ENCODE peak calls at places on chromosomes 11 and 22, in five cellular contexts. L is substantia nigra, Q is caudate nucleus, E is PC-3, A is heart right ventricle. N is an unnamed sample.

GRCh38 chr11:8267831-8268529 is 4.3 kb upstream of the LMO1 start:
- DNase-seq in L (no peak), E (no peak), Q (no peak), A (no peak), N (no peak)

GRCh38 chr11:79249341-79249993 is 191.4 kb downstream of the TENM4 start:
- DNase-seq in L (no peak), Q (no peak), E (peak), A (no peak), N (no peak)

GRCh38 chr22:20102203-20102780 is 13.6 kb upstream of the RANBP1 start:
- DNase-seq in L (no peak), Q (no peak), A (no peak), E (no peak), N (no peak)

GRCh38 chr11:41201156-41201555 is 258.3 kb downstream of the LRRC4C start:
- DNase-seq in Q (peak), E (peak), L (peak), A (no peak), N (peak)

GRCh38 chr11:43790444-43790794 is 90.2 kb upstream of the ALKBH3 start:
- DNase-seq in E (peak), L (no peak), Q (no peak), A (no peak), N (no peak)

GRCh38 chr11:14577835-14578529 is 57.8 kb upstream of the PSMA1 start:
- DNase-seq in L (no peak), Q (no peak), E (no peak), A (no peak), N (no peak)

GRCh38 chr22:28780296-28780695 is 7.8 kb downstream of the CCDC117 start:
- DNase-seq in L (no peak), A (no peak), E (no peak), Q (no peak), N (no peak)

GRCh38 chr11:2441171-2441570 is 3.1 kb downstream of the TRPM5 start:
- DNase-seq in A (peak), E (no peak), L (no peak), Q (no peak), N (no peak)

GRCh38 chr11:101133190-101133589 is 3.6 kb upstream of the PGR start:
- DNase-seq in E (peak), Q (no peak), L (no peak), A (no peak), N (no peak)

GRCh38 chr11:37830532-37830931 is 1232.5 kb upstream of the RAG2 start:
- DNase-seq in L (no peak), E (no peak), Q (no peak), A (no peak), N (no peak)

GRCh38 chr11:2305140-2305861 is 3.5 kb downstream of the TSPAN32 start:
- DNase-seq in A (peak), Q (peak), L (peak), E (peak), N (peak)

GRCh38 chr11:94747136-94748110 is 20.7 kb upstream of the AMOTL1 start:
- DNase-seq in E (peak), L (no peak), Q (no peak), A (no peak), N (no peak)

GRCh38 chr22:43320943-43321900 is 21.9 kb downstream of the SCUBE1 start:
- DNase-seq in Q (no peak), L (no peak), E (no peak), A (no peak), N (no peak)

GRCh38 chr11:69697861-69698260 is 6.0 kb downstream of the FGF19 start:
- DNase-seq in A (no peak), L (no peak), E (no peak), Q (no peak), N (no peak)

GRCh38 chr11:69115586-69116560 is 39.9 kb upstream of the SMIM38 start:
- DNase-seq in A (peak), E (peak), Q (no peak), L (no peak), N (no peak)

GRCh38 chr11:66438504-66439466 is at the start of gene MRPL11:
- DNase-seq in A (peak), L (peak), E (peak), Q (peak), N (peak)

GRCh38 chr22:35972559-35972958 is 56.1 kb downstream of the RBFOX2 start:
- DNase-seq in E (peak), A (no peak), L (no peak), Q (no peak), N (no peak)

GRCh38 chr11:112285918-112286317 is 25.3 kb upstream of the PLET1 start:
- DNase-seq in E (no peak), Q (no peak), A (no peak), L (no peak), N (no peak)

GRCh38 chr11:100684101-100685065 is 2.7 kb upstream of the ARHGAP42 start:
- DNase-seq in L (no peak), E (peak), A (no peak), Q (no peak), N (no peak)

GRCh38 chr11:73496134-73496533 is 101.8 kb downstream of the FAM168A start:
- DNase-seq in Q (no peak), A (no peak), E (no peak), L (no peak), N (no peak)
- H3K27ac ChIP-seq in Q (no peak), A (no peak), E (no peak), L (no peak), N (no peak)

GRCh38 chr22:22478450-22478849 is 30.1 kb downstream of the ZNF280B start:
- DNase-seq in Q (no peak), L (no peak), A (no peak), E (no peak), N (no peak)

GRCh38 chr22:22480940-22481339 is 27.6 kb downstream of the ZNF280B start:
- DNase-seq in E (no peak), Q (no peak), A (no peak), L (no peak), N (no peak)

GRCh38 chr22:22474733-22475132 is 33.8 kb downstream of the ZNF280B start:
- DNase-seq in A (no peak), L (no peak), Q (no peak), E (no peak), N (no peak)

GRCh38 chr22:22479999-22480532 is 28.5 kb downstream of the ZNF280B start:
- DNase-seq in L (no peak), Q (no peak), E (no peak), A (no peak), N (no peak)

DNA sequence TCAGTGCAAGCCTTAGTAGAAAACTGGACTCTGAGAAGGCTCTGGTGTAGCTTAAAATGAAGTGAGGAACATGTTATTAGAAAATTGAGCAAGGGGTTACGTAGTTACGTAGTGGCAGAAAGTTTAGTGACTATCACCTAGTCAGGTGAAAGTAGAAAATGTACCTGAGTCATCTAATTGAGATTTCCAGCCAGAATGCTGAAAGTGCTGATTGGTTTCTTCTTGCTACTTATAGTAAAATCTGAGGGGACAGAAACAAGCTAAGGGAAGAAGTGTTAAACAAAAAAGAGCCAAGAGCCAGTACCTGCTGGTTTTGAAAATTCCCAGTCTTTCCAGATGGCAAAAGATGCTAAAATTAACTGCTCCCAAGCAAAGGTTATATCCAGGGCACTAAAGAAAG is 29.4 kb downstream of the ZNF280B start:
- DNase-seq in L (no peak), Q (no peak), A (no peak), E (no peak), N (no peak)
- H3K27ac ChIP-seq in L (no peak), Q (no peak), A (no peak), E (no peak), N (no peak)

GRCh38 chr22:50242406-50242949 is 2.3 kb downstream of the TUBGCP6 start:
- DNase-seq in L (no peak), E (peak), A (no peak), Q (no peak), N (no peak)
- H3K27ac ChIP-seq in L (no peak), E (no peak), A (no peak), Q (no peak), N (no peak)

DNA sequence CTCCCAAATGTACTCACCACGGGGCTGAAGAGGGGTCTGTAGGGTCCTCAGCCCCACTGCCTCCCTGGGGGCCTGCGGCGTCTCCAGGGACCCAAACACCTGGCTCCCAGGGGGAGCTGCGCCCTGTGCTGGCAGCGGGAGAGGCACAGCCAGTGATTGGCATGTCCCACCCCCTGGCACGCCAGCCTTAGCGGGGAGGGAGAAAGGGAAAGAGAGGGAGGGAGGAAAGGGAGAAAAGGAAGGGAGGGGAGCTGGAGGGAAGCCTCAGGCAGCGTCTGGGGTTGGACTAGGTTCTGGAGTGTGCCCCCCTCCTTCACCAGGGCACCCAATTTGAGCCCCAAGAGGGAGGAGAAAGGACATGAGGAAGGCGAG is at the start of gene CHRM1:
- DNase-seq in L (no peak), Q (no peak), A (no peak), E (peak), N (no peak)
- H3K27ac ChIP-seq in L (no peak), Q (peak), A (no peak), E (no peak), N (peak)

GRCh38 chr11:11807811-11808210 is 34.0 kb upstream of the USP47 start:
- DNase-seq in E (no peak), Q (no peak), L (no peak), A (no peak), N (no peak)
- H3K27ac ChIP-seq in E (no peak), Q (peak), L (peak), A (peak), N (peak)

DNA sequence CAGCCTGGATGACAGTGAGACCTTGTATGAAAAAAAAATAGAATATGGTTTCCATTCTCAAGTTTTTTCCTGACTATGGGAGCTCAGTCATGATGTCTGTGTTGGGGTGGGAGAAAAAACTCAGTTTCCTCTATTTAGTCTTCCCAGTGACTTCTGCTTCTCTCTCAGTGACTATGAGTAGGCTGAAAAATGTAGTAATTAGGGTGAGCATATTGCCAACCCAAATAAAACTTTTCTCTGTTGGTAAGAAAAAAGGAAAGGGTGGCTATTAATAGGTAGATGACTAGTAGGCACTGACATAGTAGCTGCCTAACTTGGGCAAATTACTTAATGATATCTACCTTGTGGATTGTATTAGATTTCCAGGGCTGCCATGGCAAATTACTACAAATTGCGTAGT is 34.2 kb upstream of the BIRC3 start:
- DNase-seq in E (no peak), Q (no peak), A (no peak), L (no peak), N (no peak)
- H3K27ac ChIP-seq in E (no peak), Q (no peak), A (no peak), L (no peak), N (no peak)

GRCh38 chr11:10694481-10695239 is 1.1 kb upstream of the IRAG1 start:
- DNase-seq in E (no peak), L (no peak), A (no peak), Q (no peak), N (no peak)

GRCh38 chr11:10696797-10697620 is 3.5 kb upstream of the IRAG1 start:
- DNase-seq in E (no peak), A (no peak), Q (no peak), L (no peak), N (no peak)

GRCh38 chr11:10692716-10693115 is 839 bp downstream of the IRAG1 start:
- DNase-seq in L (no peak), E (no peak), A (no peak), Q (no peak), N (no peak)

GRCh38 chr11:10693509-10694071 is at the start of gene IRAG1:
- DNase-seq in L (peak), E (no peak), Q (peak), A (peak), N (peak)

DNA sequence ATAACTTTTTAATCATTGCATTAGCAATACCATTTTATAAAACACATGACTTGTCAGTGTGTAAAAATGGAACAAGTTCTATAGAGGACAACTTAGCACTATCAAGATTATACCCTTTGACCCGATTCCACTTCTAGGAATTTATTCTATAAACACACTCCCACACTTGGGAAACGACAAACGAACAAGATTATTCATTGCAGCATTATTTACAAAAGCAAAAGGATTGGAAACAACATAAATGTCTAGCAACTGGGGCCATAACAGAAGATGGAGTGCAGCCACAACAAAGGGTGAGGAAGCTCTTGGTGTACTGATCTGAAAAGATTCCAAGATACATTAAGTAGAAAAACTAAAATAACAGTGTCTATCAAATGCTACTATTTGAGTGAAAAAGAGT is 2.3 kb upstream of the IRAG1 start:
- DNase-seq in E (no peak), A (no peak), L (no peak), Q (no peak), N (no peak)
- H3K27ac ChIP-seq in E (no peak), A (no peak), L (no peak), Q (no peak), N (no peak)

DNA sequence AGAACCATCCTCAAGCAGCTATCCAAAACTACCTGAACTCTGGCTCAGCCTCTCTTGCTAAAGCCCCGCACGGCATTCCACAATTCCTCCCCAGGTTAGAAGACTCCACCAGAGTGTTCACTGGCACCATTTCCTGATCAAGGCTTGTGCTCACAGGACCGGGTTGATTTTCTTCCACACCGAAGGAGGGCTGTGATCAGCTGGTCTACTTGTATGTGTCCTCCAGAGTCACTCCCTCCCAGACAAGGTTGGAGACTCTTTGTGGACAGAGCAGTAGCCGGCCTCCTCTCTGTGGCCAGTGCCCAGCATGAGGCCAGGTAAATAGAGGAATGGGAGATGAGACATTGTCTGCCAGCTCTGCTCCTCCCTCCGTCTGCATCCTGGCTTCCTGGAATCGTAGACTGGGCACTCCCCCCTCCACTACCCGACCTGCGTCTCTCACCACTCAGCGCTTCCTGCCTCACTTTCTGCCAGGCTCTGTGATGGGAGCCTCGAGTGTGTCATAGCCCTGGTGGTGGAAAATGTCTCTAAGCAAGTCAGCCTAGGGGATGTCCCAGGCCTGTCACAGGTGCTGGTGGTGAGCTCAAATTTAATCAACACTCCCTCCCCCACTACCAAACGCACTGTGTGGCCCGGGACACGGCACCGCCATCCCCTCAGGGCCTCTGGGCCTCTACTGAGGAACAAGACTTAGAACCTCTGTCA is 12.5 kb upstream of the TMPRSS6 start:
- DNase-seq in Q (no peak), L (no peak), E (peak), A (no peak), N (no peak)
- H3K27ac ChIP-seq in Q (no peak), L (no peak), E (no peak), A (no peak), N (no peak)

GRCh38 chr22:23180301-23180892 is at the start of gene BCR:
- DNase-seq in E (peak), A (peak), L (peak), Q (peak), N (peak)
- H3K27ac ChIP-seq in E (no peak), A (peak), L (peak), Q (peak), N (peak)